ENCODE peak calls at places on chromosomes 11 and 22, in eight cellular contexts. X is stimulated activated CD4-positive, alpha-beta T cell treated with anti-CD3 and anti-CD28 coated beads, Interleukin-2, amount 100 ng/mL, for 24 hours; H is stimulated activated CD8-positive, alpha-beta memory T cell treated with anti-CD3 and anti-CD28 coated beads, Interleukin-7, amount 100 ng/mL, for 1 hour; N is fibroblast of the conjunctiva; M is T-helper 1 cell; W is mammary epithelial cell; B is smooth muscle cell of the brain vasculature; C is GOT3. I is an unnamed sample.

GRCh38 chr11:95849087-95849825 is 59.0 kb downstream of the CEP57 start:
- DNase-seq in X (peak), H (no peak), N (peak), M (no peak), W (peak), B (no peak), C (no peak), I (peak)

GRCh38 chr11:65003282-65003681 is 6.5 kb upstream of the BATF2 start:
- DNase-seq in X (no peak), H (no peak), N (no peak), M (no peak), W (no peak), B (no peak), C (no peak), I (no peak)

GRCh38 chr11:65366340-65366773 is 11.8 kb downstream of the TIGD3 start:
- DNase-seq in X (no peak), H (no peak), N (peak), M (no peak), W (peak), B (peak), C (no peak), I (peak)

GRCh38 chr11:120972621-120973020 is 51.3 kb upstream of the TBCEL start:
- DNase-seq in X (no peak), H (no peak), N (no peak), M (no peak), W (no peak), B (no peak), C (no peak), I (no peak)

GRCh38 chr11:87281496-87281895 is 243.8 kb downstream of the TMEM135 start:
- DNase-seq in X (no peak), H (no peak), N (peak), M (no peak), W (peak), B (peak), C (no peak), I (peak)

GRCh38 chr11:96161271-96162089 is 181.5 kb downstream of the MAML2 start:
- DNase-seq in X (no peak), H (no peak), N (no peak), M (no peak), W (no peak), B (no peak), C (no peak), I (no peak)

GRCh38 chr22:20479612-20480196 is 15.9 kb downstream of the KLHL22 start:
- DNase-seq in X (no peak), H (no peak), N (no peak), M (no peak), W (no peak), B (no peak), C (no peak), I (no peak)

GRCh38 chr11:128664286-128664685 is 29.6 kb upstream of the FLI1 start:
- DNase-seq in X (no peak), H (no peak), N (no peak), M (no peak), W (no peak), B (no peak), C (no peak), I (no peak)

GRCh38 chr22:23452231-23453010 is 127.7 kb downstream of the IGLL1 start:
- DNase-seq in X (no peak), H (no peak), N (no peak), M (no peak), W (no peak), B (no peak), C (no peak), I (no peak)

GRCh38 chr11:67732045-67732787 is 57.8 kb upstream of the ALDH3B2 start:
- DNase-seq in X (peak), H (peak), N (no peak), M (no peak), W (no peak), B (no peak), C (no peak), I (no peak)

GRCh38 chr11:15873501-15873900 is 482.8 kb downstream of the SOX6 start:
- DNase-seq in X (no peak), H (no peak), N (no peak), M (no peak), W (no peak), B (no peak), C (no peak), I (no peak)

GRCh38 chr11:19055016-19055415 is 5.5 kb downstream of the MRGPRX2 start:
- DNase-seq in X (no peak), H (no peak), N (no peak), M (no peak), W (no peak), B (no peak), C (no peak), I (no peak)

GRCh38 chr11:111310088-111310487 is 11.7 kb downstream of the POU2AF3 start:
- DNase-seq in X (no peak), H (no peak), N (no peak), M (no peak), W (peak), B (no peak), C (no peak), I (no peak)

GRCh38 chr11:66283461-66284105 is 5.4 kb downstream of the YIF1A start:
- DNase-seq in X (no peak), H (no peak), N (no peak), M (no peak), W (no peak), B (no peak), C (no peak), I (no peak)

GRCh38 chr11:19679952-19680823 is 32.4 kb upstream of the NAV2 start:
- DNase-seq in X (no peak), H (no peak), N (peak), M (no peak), W (peak), B (peak), C (peak), I (peak)

GRCh38 chr11:125312812-125313211 is 148.3 kb downstream of the PKNOX2 start:
- DNase-seq in X (no peak), H (no peak), N (no peak), M (no peak), W (no peak), B (no peak), C (no peak), I (no peak)

GRCh38 chr22:36467946-36468345 is 13.5 kb downstream of the TXN2 start:
- DNase-seq in X (no peak), H (no peak), N (peak), M (no peak), W (peak), B (peak), C (no peak), I (peak)

GRCh38 chr22:23894710-23895598 is 771 bp downstream of the MIF start:
- DNase-seq in X (peak), H (peak), N (peak), M (peak), W (peak), B (no peak), C (no peak), I (peak)